ENCODE peak calls at places on chromosomes 5 and 9, in four cellular contexts. J is AG08395, T is tibial artery, C is amygdala. G is an unnamed sample.

GRCh38 chr5:555058-555623 is 30.9 kb upstream of the SLC9A3 start:
- DNase-seq in J (no peak), T (no peak), C (no peak), G (no peak)

GRCh38 chr5:3118321-3118720 is 366.8 kb upstream of the IRX2 start:
- DNase-seq in J (no peak), T (no peak), C (no peak), G (no peak)

GRCh38 chr9:91777437-91777836 is 172.6 kb downstream of the ROR2 start:
- DNase-seq in J (peak), T (no peak), C (no peak), G (no peak)

GRCh38 chr9:128792978-128793686 is 6.1 kb downstream of the TBC1D13 start:
- DNase-seq in J (no peak), T (no peak), C (no peak), G (no peak)

GRCh38 chr5:125198270-125198974 is 452.0 kb upstream of the ZNF608 start:
- DNase-seq in J (peak), T (peak), C (peak), G (no peak)

GRCh38 chr9:83027153-83027867 is 35.6 kb downstream of the RASEF start:
- DNase-seq in J (peak), T (no peak), C (no peak), G (no peak)

GRCh38 chr9:93248373-93248772 is 64.4 kb downstream of the WNK2 start:
- DNase-seq in J (no peak), T (no peak), C (no peak), G (no peak)

GRCh38 chr9:90905079-90905478 is 103.5 kb downstream of the SYK start:
- DNase-seq in J (no peak), T (no peak), C (no peak), G (no peak)

GRCh38 chr5:437281-437771 is 5.7 kb upstream of the EXOC3 start:
- DNase-seq in J (no peak), T (peak), C (no peak), G (no peak)

GRCh38 chr5:65059681-65060598 is 291.2 kb downstream of the CWC27 start:
- DNase-seq in J (no peak), T (no peak), C (no peak), G (no peak)

G was measured in effector memory CD4-positive, alpha-beta T cell.